ENCODE peak calls at places on chromosomes 13 and 19, in eight cellular contexts. V is H1, M is WTC11, N is A549, U is SK-N-SH, C is HepG2, Z is K562, T is GM12878. A is an unnamed sample.

GRCh38 chr19:10769533-10770491 is 51.9 kb downstream of the DNM2 start:
- DNase-seq in V (no peak), M (no peak), N (peak), U (peak), C (peak), Z (peak), T (no peak), A (peak)

GRCh38 chr13:40662866-40663265 is 3.6 kb downstream of the FOXO1 start:
- DNase-seq in V (no peak), M (no peak), N (no peak), U (no peak), C (no peak), Z (no peak), T (peak), A (no peak)

GRCh38 chr13:21735621-21736401 is 64.9 kb downstream of the FGF9 start:
- DNase-seq in V (no peak), M (no peak), N (no peak), U (no peak), C (no peak), Z (no peak), T (no peak), A (no peak)

GRCh38 chr13:19586904-19587634 is 25.7 kb upstream of the TPTE2 start:
- DNase-seq in V (no peak), M (no peak), N (no peak), U (peak), C (peak), Z (peak), T (peak), A (peak)

GRCh38 chr19:45473366-45474190 is 5.8 kb downstream of the FOSB start:
- DNase-seq in V (no peak), M (no peak), N (no peak), U (no peak), C (no peak), Z (no peak), T (no peak), A (no peak)

GRCh38 chr19:10289836-10290438 is at the start of gene ICAM5:
- DNase-seq in V (no peak), M (no peak), N (peak), U (no peak), C (no peak), Z (peak), T (no peak), A (peak)

GRCh38 chr19:43780706-43781525 is at the start of gene KCNN4:
- DNase-seq in V (no peak), M (no peak), N (peak), U (no peak), C (no peak), Z (peak), T (no peak), A (peak)

GRCh38 chr19:48468806-48469055 is 438 bp upstream of the CYTH2 start:
- DNase-seq in V (no peak), M (no peak), N (no peak), U (no peak), C (no peak), Z (no peak), T (no peak), A (no peak)

DNA sequence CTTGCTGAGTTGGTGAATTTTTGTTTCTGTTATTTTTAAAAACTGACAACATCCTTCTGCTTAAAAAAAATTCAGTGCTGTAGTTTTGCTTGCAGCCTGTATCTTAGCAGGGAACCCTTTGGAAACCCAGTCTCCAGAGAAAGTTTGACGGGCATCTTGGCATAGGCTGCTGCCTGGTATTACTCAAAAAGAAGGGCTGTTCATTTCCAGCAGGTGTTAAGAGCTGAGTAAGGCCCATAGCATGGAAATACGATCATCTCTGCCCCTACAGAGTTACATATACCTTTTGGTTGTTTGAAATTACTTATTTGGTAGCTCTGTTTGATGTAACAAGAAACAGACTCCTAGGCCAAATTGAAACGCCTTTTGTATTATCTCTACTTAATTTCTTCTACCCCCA is 41.5 kb downstream of the URI1 start:
- DNase-seq in V (no peak), M (no peak), N (no peak), U (no peak), C (no peak), Z (no peak), T (no peak), A (no peak)
- TF ChIP-seq USF2 in V (no peak), M (no peak), N (no peak), U (no peak), C (no peak), Z (no peak), T (no peak), A (no peak)

GRCh38 chr19:35135389-35135909 is 590 bp upstream of the LGI4 start:
- DNase-seq in V (peak), M (peak), N (peak), U (peak), C (peak), Z (peak), T (no peak), A (peak)
- TF ChIP-seq USF2 in V (no peak), M (no peak), N (no peak), U (no peak), C (no peak), Z (no peak), T (no peak), A (no peak)

GRCh38 chr19:20367811-20368294 is 197.7 kb downstream of the ZNF737 start:
- DNase-seq in V (peak), M (peak), N (no peak), U (no peak), C (no peak), Z (no peak), T (no peak), A (no peak)
- TF ChIP-seq USF2 in V (no peak), M (no peak), N (no peak), U (no peak), C (no peak), Z (no peak), T (no peak), A (no peak)

GRCh38 chr13:97125051-97125809 is 96.9 kb upstream of the MBNL2 start:
- DNase-seq in V (no peak), M (peak), N (peak), U (peak), C (peak), Z (no peak), T (peak), A (peak)
- TF ChIP-seq USF2 in V (no peak), M (no peak), N (peak), U (no peak), C (no peak), Z (no peak), T (no peak), A (peak)